ENCODE peak calls at places on chromosomes 12 and 14, in four cellular contexts. One of them, this sample, is unnamed. For H3K4me1, the result is how much of the 10 kb centered on the place peaks cover.

GRCh38 chr14:67512463-67513134 is 20.5 kb upstream of the PLEKHH1 start:
- DNase-seq in CD8-positive, alpha-beta T cell: no peak
- DNase-seq in stomach: no peak
- DNase-seq in endothelial cell of umbilical vein: no peak
- DNase-seq in this sample: no peak

GRCh38 chr12:117155278-117156060 is 34.8 kb downstream of the FBXO21 start:
- DNase-seq in CD8-positive, alpha-beta T cell: peak
- DNase-seq in stomach: peak
- DNase-seq in endothelial cell of umbilical vein: peak
- DNase-seq in this sample: peak

GRCh38 chr12:2291182-2291832 is 238.5 kb downstream of the CACNA1C start:
- DNase-seq in CD8-positive, alpha-beta T cell: no peak
- DNase-seq in stomach: no peak
- DNase-seq in endothelial cell of umbilical vein: peak
- DNase-seq in this sample: no peak

GRCh38 chr14:50800032-50800431 is 30.9 kb downstream of the NIN start:
- DNase-seq in CD8-positive, alpha-beta T cell: no peak
- DNase-seq in stomach: no peak
- DNase-seq in endothelial cell of umbilical vein: peak
- DNase-seq in this sample: no peak

GRCh38 chr14:76919811-76920571 is 93.8 kb downstream of the LRRC74A start:
- DNase-seq in CD8-positive, alpha-beta T cell: no peak
- DNase-seq in stomach: peak
- DNase-seq in endothelial cell of umbilical vein: peak
- DNase-seq in this sample: no peak

GRCh38 chr14:22070119-22070982 is 396.7 kb upstream of the OR4E1 start:
- DNase-seq in CD8-positive, alpha-beta T cell: peak
- DNase-seq in stomach: no peak
- DNase-seq in endothelial cell of umbilical vein: peak
- DNase-seq in this sample: peak

GRCh38 chr12:117127933-117128823 is 29.0 kb upstream of the TESC start:
- DNase-seq in CD8-positive, alpha-beta T cell: no peak
- DNase-seq in stomach: no peak
- DNase-seq in endothelial cell of umbilical vein: no peak
- DNase-seq in this sample: no peak

GRCh38 chr14:44960146-44960545 is 1.6 kb downstream of the KLHL28 start:
- DNase-seq in CD8-positive, alpha-beta T cell: no peak
- DNase-seq in stomach: no peak
- DNase-seq in endothelial cell of umbilical vein: peak
- DNase-seq in this sample: no peak

GRCh38 chr14:51539571-51540037 is 112.1 kb upstream of the FRMD6 start:
- DNase-seq in CD8-positive, alpha-beta T cell: no peak
- DNase-seq in stomach: no peak
- DNase-seq in endothelial cell of umbilical vein: peak
- DNase-seq in this sample: no peak

GRCh38 chr12:25249951-25250738 is 584 bp downstream of the KRAS start:
- DNase-seq in CD8-positive, alpha-beta T cell: peak
- DNase-seq in stomach: peak
- DNase-seq in endothelial cell of umbilical vein: peak
- DNase-seq in this sample: peak

GRCh38 chr14:31060253-31060875 is 34.2 kb upstream of the STRN3 start:
- DNase-seq in CD8-positive, alpha-beta T cell: no peak
- DNase-seq in stomach: no peak
- DNase-seq in endothelial cell of umbilical vein: no peak
- DNase-seq in this sample: no peak

GRCh38 chr12:50059440-50060119 is 2.2 kb downstream of the ASIC1 start:
- DNase-seq in CD8-positive, alpha-beta T cell: peak
- DNase-seq in stomach: no peak
- DNase-seq in endothelial cell of umbilical vein: no peak
- DNase-seq in this sample: peak

GRCh38 chr12:76790564-76791552 is 26.9 kb downstream of the ZDHHC17 start:
- DNase-seq in CD8-positive, alpha-beta T cell: no peak
- DNase-seq in stomach: no peak
- DNase-seq in endothelial cell of umbilical vein: peak
- DNase-seq in this sample: peak

GRCh38 chr12:5456906-5457305 is 25.0 kb downstream of the NTF3 start:
- DNase-seq in CD8-positive, alpha-beta T cell: no peak
- DNase-seq in stomach: no peak
- DNase-seq in endothelial cell of umbilical vein: peak
- DNase-seq in this sample: no peak

GRCh38 chr12:124883263-124883876 is 19.7 kb upstream of the SCARB1 start:
- DNase-seq in CD8-positive, alpha-beta T cell: no peak
- DNase-seq in stomach: no peak
- DNase-seq in endothelial cell of umbilical vein: no peak
- DNase-seq in this sample: no peak

GRCh38 chr14:31229638-31230229 is 22.1 kb upstream of the HECTD1 start:
- DNase-seq in CD8-positive, alpha-beta T cell: no peak
- DNase-seq in stomach: peak
- DNase-seq in endothelial cell of umbilical vein: no peak
- DNase-seq in this sample: no peak

GRCh38 chr14:52911904-52912303 is 38.9 kb downstream of the FERMT2 start:
- DNase-seq in CD8-positive, alpha-beta T cell: no peak
- DNase-seq in stomach: no peak
- DNase-seq in endothelial cell of umbilical vein: no peak
- DNase-seq in this sample: no peak

GRCh38 chr12:32126720-32127119 is 20.1 kb downstream of the BICD1 start:
- DNase-seq in CD8-positive, alpha-beta T cell: no peak
- DNase-seq in stomach: no peak
- DNase-seq in endothelial cell of umbilical vein: no peak
- DNase-seq in this sample: no peak

GRCh38 chr14:66501592-66501991 is 6.4 kb upstream of the GPHN start:
- DNase-seq in CD8-positive, alpha-beta T cell: no peak
- DNase-seq in stomach: no peak
- DNase-seq in endothelial cell of umbilical vein: no peak
- DNase-seq in this sample: no peak

GRCh38 chr12:47393403-47393790 is 312.4 kb downstream of the RPAP3 start:
- DNase-seq in CD8-positive, alpha-beta T cell: no peak
- DNase-seq in stomach: no peak
- DNase-seq in endothelial cell of umbilical vein: no peak
- DNase-seq in this sample: no peak

GRCh38 chr12:76201316-76201715 is 116.8 kb upstream of the NAP1L1 start:
- DNase-seq in CD8-positive, alpha-beta T cell: no peak
- DNase-seq in stomach: no peak
- DNase-seq in endothelial cell of umbilical vein: no peak
- DNase-seq in this sample: no peak

GRCh38 chr12:9811651-9812050 is 15.6 kb upstream of the KLRF1 start:
- DNase-seq in CD8-positive, alpha-beta T cell: no peak
- DNase-seq in stomach: no peak
- DNase-seq in endothelial cell of umbilical vein: no peak
- DNase-seq in this sample: no peak

GRCh38 chr14:68660495-68660894 is 132.4 kb downstream of the ZFP36L1 start:
- DNase-seq in CD8-positive, alpha-beta T cell: peak
- DNase-seq in stomach: no peak
- DNase-seq in endothelial cell of umbilical vein: no peak
- DNase-seq in this sample: no peak
- H3K27ac ChIP-seq in CD8-positive, alpha-beta T cell: no peak
- H3K27ac ChIP-seq in stomach: peak
- H3K27ac ChIP-seq in endothelial cell of umbilical vein: no peak
- H3K27ac ChIP-seq in this sample: no peak

GRCh38 chr12:389138-390096 is at the start of gene KDM5A:
- DNase-seq in CD8-positive, alpha-beta T cell: peak
- DNase-seq in stomach: peak
- DNase-seq in endothelial cell of umbilical vein: peak
- DNase-seq in this sample: peak
- H3K4me1 ChIP-seq in CD8-positive, alpha-beta T cell: under half
- H3K4me1 ChIP-seq in stomach: under half
- H3K4me1 ChIP-seq in endothelial cell of umbilical vein: under half
- H3K4me1 ChIP-seq in this sample: under half

DNA sequence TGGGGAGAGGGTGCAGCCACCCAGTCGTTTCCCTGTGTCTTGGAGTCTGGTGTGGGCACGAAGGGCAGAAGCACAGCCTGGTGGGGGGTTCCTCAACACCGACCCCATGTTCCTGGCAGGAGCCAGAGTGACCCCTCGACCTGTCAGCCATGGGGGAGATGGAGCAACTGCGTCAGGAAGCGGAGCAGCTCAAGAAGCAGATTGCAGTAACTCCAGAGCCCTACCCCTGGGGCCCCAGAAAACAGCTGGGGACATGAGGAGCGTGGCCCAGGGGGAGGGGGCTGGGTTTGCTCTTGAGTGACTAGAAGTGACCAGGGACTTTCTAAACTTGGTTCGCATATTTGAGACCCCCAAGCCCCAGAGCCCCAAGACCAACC is 402 bp downstream of the GNB3 start:
- DNase-seq in CD8-positive, alpha-beta T cell: no peak
- DNase-seq in stomach: no peak
- DNase-seq in endothelial cell of umbilical vein: no peak
- DNase-seq in this sample: no peak
- H3K27ac ChIP-seq in CD8-positive, alpha-beta T cell: no peak
- H3K27ac ChIP-seq in stomach: no peak
- H3K27ac ChIP-seq in endothelial cell of umbilical vein: no peak
- H3K27ac ChIP-seq in this sample: no peak

DNA sequence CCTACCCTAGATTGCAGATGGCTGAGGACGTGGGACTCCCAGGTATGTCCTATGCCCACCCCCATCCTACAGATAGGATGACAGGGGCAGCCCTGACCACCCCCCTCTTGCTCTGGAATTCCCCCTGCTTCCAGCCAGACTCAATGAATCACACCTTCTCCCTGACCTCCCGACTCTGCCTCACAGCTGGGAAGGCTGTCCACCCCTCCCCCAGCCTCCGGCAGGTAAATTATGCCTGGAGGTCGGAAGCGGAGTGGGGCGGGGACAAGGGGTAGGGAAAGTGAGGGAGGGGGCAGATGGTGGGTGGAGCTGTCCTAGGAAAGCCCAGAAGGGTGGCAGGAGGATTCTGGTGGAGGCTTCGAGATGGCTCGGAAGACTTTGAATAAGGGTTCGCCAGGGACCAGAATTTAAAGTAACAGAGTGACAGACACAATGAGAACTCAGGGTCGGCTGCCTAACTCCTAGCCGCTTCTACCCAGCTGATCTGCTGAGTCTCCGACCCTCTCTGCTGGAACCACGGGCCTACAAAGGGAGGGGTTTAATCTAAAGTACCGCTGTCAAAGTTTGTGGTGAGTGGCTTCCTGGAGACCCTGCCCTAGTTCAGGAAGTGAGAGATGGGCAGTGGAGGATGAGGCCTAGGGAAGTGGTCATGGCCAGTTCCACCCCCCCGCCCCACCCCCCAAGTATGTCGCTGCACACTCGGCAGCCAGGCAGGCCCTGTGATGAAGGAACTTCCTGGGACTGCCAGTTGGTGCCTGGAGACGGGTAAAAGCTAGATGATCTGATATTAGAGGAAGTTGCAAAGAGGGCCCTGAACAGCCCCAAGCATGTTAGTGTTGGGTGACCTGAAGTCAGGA is 4.2 kb downstream of the PLEKHG3 start:
- DNase-seq in CD8-positive, alpha-beta T cell: peak
- DNase-seq in stomach: no peak
- DNase-seq in endothelial cell of umbilical vein: no peak
- DNase-seq in this sample: peak
- H3K4me1 ChIP-seq in CD8-positive, alpha-beta T cell: under half
- H3K4me1 ChIP-seq in stomach: half or more
- H3K4me1 ChIP-seq in endothelial cell of umbilical vein: under half
- H3K4me1 ChIP-seq in this sample: half or more

GRCh38 chr12:109714913-109715244 is 1.3 kb downstream of the FAM222A start:
- DNase-seq in CD8-positive, alpha-beta T cell: no peak
- DNase-seq in stomach: no peak
- DNase-seq in endothelial cell of umbilical vein: no peak
- DNase-seq in this sample: no peak

GRCh38 chr12:109715310-109716091 is 1.9 kb downstream of the FAM222A start:
- DNase-seq in CD8-positive, alpha-beta T cell: no peak
- DNase-seq in stomach: peak
- DNase-seq in endothelial cell of umbilical vein: no peak
- DNase-seq in this sample: peak

GRCh38 chr12:109716092-109716479 is 2.5 kb downstream of the FAM222A start:
- DNase-seq in CD8-positive, alpha-beta T cell: no peak
- DNase-seq in stomach: no peak
- DNase-seq in endothelial cell of umbilical vein: no peak
- DNase-seq in this sample: no peak

GRCh38 chr12:109713187-109713984 is at the start of gene FAM222A:
- DNase-seq in CD8-positive, alpha-beta T cell: peak
- DNase-seq in stomach: peak
- DNase-seq in endothelial cell of umbilical vein: peak
- DNase-seq in this sample: peak

GRCh38 chr12:109714141-109714912 is 702 bp downstream of the FAM222A start:
- DNase-seq in CD8-positive, alpha-beta T cell: peak
- DNase-seq in stomach: peak
- DNase-seq in endothelial cell of umbilical vein: peak
- DNase-seq in this sample: peak
- H3K27ac ChIP-seq in CD8-positive, alpha-beta T cell: no peak
- H3K27ac ChIP-seq in stomach: peak
- H3K27ac ChIP-seq in endothelial cell of umbilical vein: no peak
- H3K27ac ChIP-seq in this sample: no peak

GRCh38 chr12:106705971-106706370 is 68.5 kb upstream of the RIC8B start:
- DNase-seq in CD8-positive, alpha-beta T cell: no peak
- DNase-seq in stomach: no peak
- DNase-seq in endothelial cell of umbilical vein: no peak
- DNase-seq in this sample: no peak
- H3K4me1 ChIP-seq in CD8-positive, alpha-beta T cell: under half
- H3K4me1 ChIP-seq in stomach: under half
- H3K4me1 ChIP-seq in endothelial cell of umbilical vein: under half
- H3K4me1 ChIP-seq in this sample: under half